ENCODE peak calls at places on chromosomes 7 and 10, in six cellular contexts. J, D, Y, I, B and X are unnamed samples. For H3K4me1, the result is how much of the 10 kb centered on the place peaks cover.

GRCh38 chr10:11131112-11131639 is 113.5 kb downstream of the CELF2 start:
- DNase-seq in J (no peak), D (no peak), Y (no peak), I (no peak), B (no peak), X (no peak)

GRCh38 chr7:89687266-89687665 is 467.0 kb upstream of the STEAP1 start:
- DNase-seq in J (no peak), D (no peak), Y (no peak), I (no peak), B (no peak), X (no peak)

GRCh38 chr7:131026297-131027003 is 292.4 kb upstream of the KLF14 start:
- DNase-seq in J (no peak), D (no peak), Y (no peak), I (no peak), B (no peak), X (no peak)

GRCh38 chr10:104034401-104035053 is 51.2 kb downstream of the COL17A1 start:
- DNase-seq in J (no peak), D (no peak), Y (no peak), I (no peak), B (peak), X (no peak)

GRCh38 chr7:2168612-2169312 is 64.0 kb downstream of the MAD1L1 start:
- DNase-seq in J (no peak), D (peak), Y (no peak), I (no peak), B (no peak), X (no peak)

GRCh38 chr7:148334441-148334956 is 256.1 kb upstream of the C7orf33 start:
- DNase-seq in J (no peak), D (no peak), Y (no peak), I (no peak), B (no peak), X (no peak)

GRCh38 chr7:94145602-94146001 is 141.4 kb upstream of the BET1 start:
- DNase-seq in J (no peak), D (no peak), Y (no peak), I (no peak), B (no peak), X (no peak)

GRCh38 chr7:139384611-139385010 is 24.9 kb downstream of the LUC7L2 start:
- DNase-seq in J (no peak), D (no peak), Y (no peak), I (no peak), B (no peak), X (no peak)

GRCh38 chr10:25743832-25744231 is 190.2 kb upstream of the MYO3A start:
- DNase-seq in J (no peak), D (no peak), Y (no peak), I (no peak), B (no peak), X (no peak)

GRCh38 chr10:79144341-79145173 is 75.8 kb downstream of the ZMIZ1 start:
- DNase-seq in J (no peak), D (no peak), Y (no peak), I (no peak), B (no peak), X (no peak)

GRCh38 chr10:8331896-8332729 is 277.6 kb downstream of the GATA3 start:
- DNase-seq in J (peak), D (peak), Y (no peak), I (peak), B (peak), X (no peak)

GRCh38 chr7:74454059-74454947 is 597 bp downstream of the GTF2IRD1 start:
- DNase-seq in J (no peak), D (peak), Y (no peak), I (no peak), B (peak), X (no peak)

GRCh38 chr7:105677803-105678583 is 96.7 kb upstream of the EFCAB10 start:
- DNase-seq in J (peak), D (no peak), Y (no peak), I (no peak), B (no peak), X (no peak)
- H3K4me3 ChIP-seq in J (peak), D (no peak), Y (peak), I (peak), B (no peak), X (peak)

DNA sequence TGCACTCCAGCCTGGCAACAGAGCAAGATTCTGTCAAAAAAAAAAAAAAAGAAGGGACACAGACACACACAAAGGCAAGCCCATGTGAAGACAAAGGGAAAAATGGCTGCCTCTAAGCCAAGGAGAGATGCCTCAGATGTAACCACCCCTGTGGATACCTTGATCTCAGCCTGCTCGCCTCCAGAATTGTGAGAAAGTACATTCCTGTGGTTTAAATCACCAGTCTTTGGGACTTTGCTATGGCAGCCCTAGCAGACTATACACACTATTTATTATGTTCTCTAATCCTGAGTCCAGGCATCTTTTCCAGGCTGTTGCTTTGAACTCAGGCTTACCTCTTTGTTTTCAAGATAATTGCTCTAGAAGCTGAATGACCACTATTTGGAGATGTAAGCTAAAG is 494.3 kb downstream of the GALNT17 start:
- DNase-seq in J (no peak), D (no peak), Y (no peak), I (no peak), B (no peak), X (no peak)
- H3K4me1 ChIP-seq in J (under half), D (under half), Y (under half), I (under half), B (under half), X (under half)

GRCh38 chr10:123024540-123024939 is 15.7 kb downstream of the ACADSB start:
- DNase-seq in J (no peak), D (no peak), Y (no peak), I (no peak), B (no peak), X (no peak)
- H3K4me3 ChIP-seq in J (no peak), D (no peak), Y (no peak), I (no peak), B (no peak), X (no peak)

GRCh38 chr7:155752756-155753445 is 59.4 kb downstream of the SHH start:
- DNase-seq in J (no peak), D (no peak), Y (no peak), I (no peak), B (no peak), X (no peak)

GRCh38 chr7:155756322-155756721 is 55.9 kb downstream of the SHH start:
- DNase-seq in J (no peak), D (no peak), Y (no peak), I (no peak), B (no peak), X (no peak)

GRCh38 chr7:155753446-155753965 is 58.8 kb downstream of the SHH start:
- DNase-seq in J (no peak), D (no peak), Y (no peak), I (no peak), B (no peak), X (no peak)

GRCh38 chr7:155755026-155755425 is 57.2 kb downstream of the SHH start:
- DNase-seq in J (no peak), D (no peak), Y (no peak), I (no peak), B (no peak), X (no peak)

GRCh38 chr7:155754165-155754564 is 58.1 kb downstream of the SHH start:
- DNase-seq in J (no peak), D (no peak), Y (no peak), I (no peak), B (no peak), X (no peak)
- H3K4me1 ChIP-seq in J (under half), D (under half), Y (under half), I (half or more), B (under half), X (under half)

DNA sequence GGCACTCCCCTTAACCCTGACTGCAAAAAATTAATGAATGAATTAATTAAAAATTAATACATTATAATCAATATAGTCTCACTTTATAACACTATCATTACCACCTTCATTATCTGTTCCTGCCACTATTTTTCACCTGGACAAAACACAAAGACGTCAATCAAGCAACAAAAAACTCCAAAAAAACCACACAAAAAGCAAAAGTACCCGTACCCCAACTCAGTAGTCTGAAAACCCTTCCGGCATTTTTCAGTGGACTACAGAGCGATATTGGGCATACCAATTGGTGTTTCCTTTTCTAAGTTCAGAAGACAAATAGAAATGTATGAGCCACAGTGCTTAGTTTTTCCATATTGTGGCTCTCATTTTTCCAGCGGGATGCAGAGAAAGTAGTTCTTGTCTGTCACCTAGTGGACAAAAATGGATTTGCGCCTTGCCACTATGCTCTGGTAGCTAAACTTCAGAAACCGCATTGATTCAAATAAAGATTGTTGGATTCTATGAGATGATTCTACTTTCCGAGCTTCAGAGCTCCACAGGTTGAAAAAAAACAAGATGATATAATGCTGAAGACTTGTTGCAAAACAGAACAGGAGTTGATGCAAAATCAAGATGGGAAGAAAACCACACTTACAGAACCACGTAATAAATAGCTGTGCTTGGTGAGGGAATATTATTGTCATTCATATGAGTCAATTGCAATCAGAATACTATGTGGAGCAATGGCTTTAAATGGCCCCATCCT is 50.6 kb upstream of the ITGB1 start:
- DNase-seq in J (peak), D (peak), Y (peak), I (peak), B (peak), X (no peak)
- H3K4me3 ChIP-seq in J (peak), D (no peak), Y (no peak), I (no peak), B (no peak), X (no peak)

DNA sequence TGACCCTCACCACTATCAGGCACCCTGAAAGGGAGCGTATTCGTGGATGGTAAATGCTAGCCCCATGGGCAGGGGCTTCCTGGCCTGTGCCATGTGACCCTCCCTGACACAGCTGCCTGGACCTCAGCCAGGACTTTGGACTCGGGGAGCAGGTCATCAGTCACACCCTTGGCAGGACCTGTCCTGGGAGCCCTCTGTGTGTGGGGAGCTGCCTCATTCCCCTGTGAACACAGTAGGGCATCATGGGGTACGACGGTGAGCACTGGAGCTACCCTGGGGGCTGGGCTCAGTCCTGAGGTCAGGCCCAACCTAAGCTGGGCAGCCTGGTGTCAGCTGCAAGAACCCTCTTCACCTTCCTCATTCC is 129.3 kb upstream of the FAM20C start:
- DNase-seq in J (no peak), D (no peak), Y (no peak), I (no peak), B (no peak), X (no peak)
- H3K4me1 ChIP-seq in J (under half), D (under half), Y (under half), I (under half), B (under half), X (under half)

GRCh38 chr10:70051878-70052277 is 768 bp upstream of the MACROH2A2 start:
- DNase-seq in J (no peak), D (no peak), Y (no peak), I (no peak), B (no peak), X (no peak)
- H3K4me3 ChIP-seq in J (no peak), D (peak), Y (no peak), I (peak), B (peak), X (peak)

GRCh38 chr7:106045139-106045538 is 67.0 kb downstream of the SYPL1 start:
- DNase-seq in J (no peak), D (no peak), Y (no peak), I (no peak), B (no peak), X (no peak)
- H3K4me1 ChIP-seq in J (under half), D (under half), Y (under half), I (under half), B (under half), X (under half)

GRCh38 chr7:101175664-101176063 is 4.4 kb downstream of the NAT16 start:
- DNase-seq in J (no peak), D (no peak), Y (no peak), I (no peak), B (no peak), X (no peak)

GRCh38 chr7:101172854-101173751 is 7.0 kb downstream of the NAT16 start:
- DNase-seq in J (no peak), D (peak), Y (no peak), I (peak), B (peak), X (no peak)

GRCh38 chr7:101174322-101174854 is 5.7 kb downstream of the NAT16 start:
- DNase-seq in J (no peak), D (peak), Y (no peak), I (no peak), B (peak), X (no peak)

GRCh38 chr7:101172005-101172853 is 6.9 kb upstream of the VGF start:
- DNase-seq in J (no peak), D (peak), Y (no peak), I (no peak), B (peak), X (no peak)

DNA sequence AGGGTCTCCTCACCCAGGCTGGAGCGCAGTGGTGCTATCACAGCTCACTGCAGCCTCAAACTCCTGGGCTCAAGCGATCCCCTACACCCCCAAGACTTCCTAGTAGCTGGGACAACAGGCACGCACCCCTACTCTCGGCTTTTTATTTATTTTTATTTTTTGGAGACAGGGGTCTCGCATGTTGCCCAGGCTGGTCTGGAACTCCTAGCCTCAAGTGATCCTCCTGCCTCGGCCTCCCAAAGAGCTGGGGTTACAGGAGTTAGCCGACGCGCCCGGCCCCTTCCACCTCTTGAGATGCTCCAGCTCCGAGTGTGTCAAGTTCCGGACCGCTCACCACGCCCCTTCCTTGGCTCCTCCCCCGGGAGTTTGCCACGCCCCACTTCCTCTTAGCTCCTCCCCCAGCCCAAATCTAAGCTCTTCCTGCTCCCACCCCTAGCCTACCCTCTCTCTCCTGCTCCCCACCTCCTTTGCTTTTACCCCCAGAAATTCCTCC is 6.3 kb downstream of the NAT16 start:
- DNase-seq in J (peak), D (peak), Y (no peak), I (no peak), B (peak), X (no peak)
- H3K4me3 ChIP-seq in J (no peak), D (no peak), Y (no peak), I (peak), B (no peak), X (no peak)